ENCODE peak calls at places on chromosome 7, in four cellular contexts. C is HCT116, I is A549, F is body of pancreas. U is an unnamed sample.
A peak's percentile ranks its signal among the peaks of the same experiment; 100 is the strongest.

GRCh38 chr7:69049341-69049740 is 548.9 kb upstream of the AUTS2 start:
- DNase-seq in C (no peak), F (no peak), I (no peak), U (no peak)

GRCh38 chr7:68706291-68706690 is 892.0 kb upstream of the AUTS2 start:
- DNase-seq in I (peak; percentile 98), F (no peak), C (no peak), U (no peak)

GRCh38 chr7:141593134-141593533 is 41.9 kb downstream of the AGK start:
- DNase-seq in I (peak; percentile 67), F (no peak), C (no peak), U (no peak)

GRCh38 chr7:112193915-112194502 is 12.2 kb downstream of the DOCK4 start:
- DNase-seq in F (no peak), C (no peak), I (no peak), U (no peak)

GRCh38 chr7:90455163-90456030 is 14.0 kb upstream of the PTTG1IP2 start:
- DNase-seq in C (peak; percentile 28), I (peak; percentile 32), F (no peak), U (no peak)

GRCh38 chr7:99997545-99998137 is 17.8 kb upstream of the ZKSCAN1 start:
- DNase-seq in I (no peak), C (no peak), F (peak; percentile 49), U (no peak)

GRCh38 chr7:128837521-128837921 is 7.3 kb downstream of the FLNC start:
- DNase-seq in I (no peak), F (no peak), C (no peak), U (no peak)

GRCh38 chr7:125857606-125858005 is 928.0 kb upstream of the POT1 start:
- DNase-seq in I (no peak), F (no peak), C (no peak), U (no peak)

GRCh38 chr7:72336887-72337821 is 75.0 kb downstream of the CALN1 start:
- DNase-seq in F (no peak), I (no peak), C (no peak), U (no peak)
- TF ChIP-seq CTCF in F (no peak), I (no peak), C (no peak), U (no peak)

DNA sequence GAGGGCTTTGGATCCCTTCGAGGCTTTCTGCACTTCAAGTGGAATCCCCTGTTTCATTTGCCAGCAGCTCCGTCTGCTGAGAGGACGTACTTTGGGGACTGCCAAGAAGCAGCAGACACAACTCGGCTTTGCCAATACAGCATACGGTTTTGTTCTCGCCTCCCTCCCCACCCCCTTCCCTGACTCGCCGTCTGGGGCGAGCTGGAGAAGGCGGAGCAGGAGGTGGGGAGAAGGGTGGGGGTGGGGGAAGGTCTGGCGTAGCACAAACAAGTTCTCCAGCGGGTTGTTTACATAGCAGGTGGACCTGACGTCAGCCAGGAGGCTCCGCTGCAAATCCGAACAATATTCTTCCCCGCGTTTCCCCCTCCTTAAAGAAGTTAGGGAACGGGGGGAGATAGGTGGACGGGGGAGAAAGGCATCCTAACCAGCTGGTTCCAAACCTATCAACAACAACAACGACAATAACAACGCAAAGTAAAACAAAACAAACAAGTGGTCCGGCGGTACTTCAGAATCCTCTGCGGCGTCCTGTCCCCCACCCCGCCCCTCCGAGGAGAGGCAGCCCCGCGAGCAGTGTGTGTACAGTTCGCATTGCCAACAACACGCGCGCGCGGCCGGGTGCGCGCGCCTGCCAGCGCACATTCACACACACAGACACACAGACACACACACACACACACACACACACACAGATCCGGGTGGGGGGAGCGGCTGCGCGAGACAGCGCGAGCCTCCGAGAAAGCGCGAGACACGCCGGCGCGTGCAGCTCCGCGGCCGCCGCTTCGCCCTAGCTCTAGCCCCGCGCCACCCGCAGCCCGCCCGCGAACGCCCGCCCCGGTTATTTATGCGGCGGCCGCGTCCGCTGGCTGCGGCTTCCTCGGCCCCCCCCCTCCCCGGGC is 167.0 kb upstream of the PPP1R3A start:
- DNase-seq in I (peak; percentile 40), C (peak; percentile 64), F (peak; percentile 94), U (peak; percentile 86)
- TF ChIP-seq POLR2A in I (no peak), C (no peak), F (peak; percentile 88), U (no peak)

GRCh38 chr7:5704534-5704922 is 76.9 kb downstream of the RNF216 start:
- DNase-seq in C (peak; percentile 49), I (peak; percentile 77), F (peak; percentile 85), U (peak; percentile 95)
- H3K4me3 ChIP-seq in C (no peak overlapping the region), I (no peak overlapping the region), F (no peak overlapping the region), U (no peak overlapping the region)

GRCh38 chr7:87506243-87507180 is 31.0 kb upstream of the ABCB4 start:
- DNase-seq in F (no peak), C (peak; percentile 15), I (peak; percentile 24), U (no peak)
- TF ChIP-seq CTCF in F (peak; percentile 12), C (peak; percentile 70), I (peak; percentile 56), U (no peak)

GRCh38 chr7:127816354-127817190 is 164.6 kb downstream of the SND1 start:
- DNase-seq in I (no peak), F (no peak), C (no peak), U (no peak)
- TF ChIP-seq POLR2A in I (no peak), F (no peak), C (no peak), U (no peak)

GRCh38 chr7:143172354-143172753 is 10.9 kb upstream of the TAS2R39 start:
- DNase-seq in I (peak; percentile 29), C (no peak), F (peak; percentile 79), U (no peak)
- H3K4me3 ChIP-seq in I (peak overlapping the region; percentile 17), C (no peak overlapping the region), F (no peak overlapping the region), U (no peak overlapping the region)

GRCh38 chr7:146096994-146097393 is 19.6 kb upstream of the CNTNAP2 start:
- DNase-seq in C (no peak), F (no peak), I (no peak), U (no peak)
- TF ChIP-seq CTCF in C (no peak), F (no peak), I (no peak), U (no peak)

GRCh38 chr7:22718200-22718711 is 8.7 kb upstream of the IL6 start:
- DNase-seq in C (no peak), I (peak; percentile 76), F (no peak), U (peak; percentile 4)
- TF ChIP-seq POLR2A in C (no peak), I (no peak), F (no peak), U (no peak)

GRCh38 chr7:150800576-150801241 is at the start of gene TMEM176A:
- DNase-seq in C (no peak), I (no peak), F (no peak), U (peak; percentile 81)
- H3K4me3 ChIP-seq in C (no peak within 1 kb of the TSS), I (no peak within 1 kb of the TSS), F (peak within 1 kb of the TSS; percentile 53), U (peak within 1 kb of the TSS; percentile 28)

U was measured in lower leg skin.